ENCODE peak calls at places on chromosomes 4 and X, in seven cellular contexts. R is AG09309; K is A549; M is OCI-LY7; T is foreskin fibroblast; A is CD8-positive, alpha-beta memory T cell; Q is effector memory CD4-positive, alpha-beta T cell. G is an unnamed sample.
A peak's percentile ranks its signal among the peaks of the same experiment; 100 is the strongest.

GRCh38 chr4:55004831-55005230 is 120.6 kb downstream of the KDR start:
- DNase-seq in T (no peak), M (no peak), Q (no peak), A (no peak), K (no peak), R (no peak), G (peak; percentile 53)

GRCh38 chr4:40915318-40916217 is 165.8 kb downstream of the NSUN7 start:
- DNase-seq in A (no peak), Q (no peak), M (no peak), R (no peak), T (no peak), K (no peak), G (no peak)

GRCh38 chrX:120301960-120302359 is 9.3 kb downstream of the TMEM255A start:
- DNase-seq in T (no peak), R (no peak), Q (no peak), A (no peak), K (no peak), M (peak; percentile 19), G (no peak)

GRCh38 chr4:24104173-24104572 is 214.3 kb upstream of the PPARGC1A start:
- DNase-seq in K (no peak), Q (no peak), R (no peak), T (peak; percentile 38), A (no peak), M (no peak), G (peak; percentile 73)

GRCh38 chrX:71814123-71814912 is 51.2 kb downstream of the CXorf49B start:
- DNase-seq in T (no peak), A (no peak), M (no peak), Q (no peak), R (no peak), K (no peak), G (no peak)

GRCh38 chr4:132001542-132001941 is 1147.6 kb upstream of the PCDH10 start:
- DNase-seq in M (no peak), R (no peak), T (peak; percentile 15), A (no peak), K (no peak), Q (no peak), G (peak; percentile 22)

GRCh38 chr4:56643596-56643995 is 37.5 kb downstream of the HOPX start:
- DNase-seq in A (no peak), T (no peak), M (no peak), Q (no peak), K (no peak), R (no peak), G (no peak)

GRCh38 chr4:85747871-85748491 is 273.0 kb downstream of the ARHGAP24 start:
- DNase-seq in M (peak; percentile 92), T (peak; percentile 55), Q (no peak), K (peak; percentile 7), A (no peak), R (peak; percentile 73), G (peak; percentile 63)

GRCh38 chr4:176988226-176988625 is 195.5 kb upstream of the VEGFC start:
- DNase-seq in A (no peak), M (no peak), K (peak; percentile 49), T (peak; percentile 93), R (peak; percentile 90), Q (no peak), G (peak; percentile 89)

GRCh38 chr4:31089815-31090214 is 369.6 kb downstream of the PCDH7 start:
- DNase-seq in R (no peak), A (no peak), K (no peak), T (no peak), M (no peak), Q (no peak), G (peak; percentile 21)

GRCh38 chr4:140856692-140857091 is 100.5 kb upstream of the TBC1D9 start:
- DNase-seq in A (no peak), Q (no peak), M (no peak), T (no peak), K (no peak), R (peak; percentile 14), G (peak; percentile 54)

GRCh38 chrX:123121241-123121640 is 62.8 kb upstream of the GRIA3 start:
- DNase-seq in A (no peak), M (no peak), K (no peak), T (peak; percentile 2), Q (no peak), R (no peak), G (no peak)

GRCh38 chr4:154364012-154364863 is 127.4 kb downstream of the DCHS2 start:
- DNase-seq in T (no peak), K (no peak), A (no peak), Q (no peak), R (no peak), M (no peak), G (peak; percentile 4)

GRCh38 chr4:69518543-69519198 is 23.0 kb upstream of the UGT2B4 start:
- DNase-seq in T (no peak), A (no peak), R (no peak), Q (no peak), M (no peak), K (no peak), G (no peak)

GRCh38 chrX:72394518-72395163 is 88.9 kb upstream of the CITED1 start:
- DNase-seq in M (no peak), T (peak; percentile 16), A (no peak), K (no peak), Q (no peak), R (peak; percentile 16), G (peak; percentile 53)

GRCh38 chr4:67632492-67632891 is 68.5 kb downstream of the UBA6 start:
- DNase-seq in A (no peak), Q (no peak), M (no peak), R (no peak), T (no peak), K (no peak), G (no peak)

GRCh38 chr4:15018389-15018788 is 16.1 kb downstream of the CPEB2 start:
- DNase-seq in K (no peak), T (no peak), M (no peak), A (no peak), R (no peak), Q (no peak), G (no peak)

GRCh38 chrX:103556941-103557340 is 28.4 kb upstream of the TCEAL4 start:
- DNase-seq in A (no peak), R (no peak), M (peak; percentile 0), K (no peak), Q (no peak), T (no peak), G (no peak)

GRCh38 chrX:19121898-19122640 is at the start of gene ADGRG2:
- DNase-seq in T (no peak), M (no peak), K (peak; percentile 37), R (peak; percentile 2), A (no peak), Q (no peak), G (no peak)

GRCh38 chrX:134717698-134718328 is 59.5 kb upstream of the PLAC1 start:
- DNase-seq in M (no peak), Q (no peak), R (no peak), T (peak; percentile 34), K (peak; percentile 30), A (no peak), G (no peak)

GRCh38 chr4:71978192-71978845 is 53.5 kb upstream of the NPFFR2 start:
- DNase-seq in M (no peak), T (no peak), Q (no peak), K (no peak), A (no peak), R (no peak), G (no peak)

GRCh38 chr4:107115185-107115847 is 79.2 kb upstream of the DKK2 start:
- DNase-seq in K (no peak), M (no peak), R (no peak), A (no peak), Q (no peak), T (peak; percentile 66), G (peak; percentile 49)

GRCh38 chrX:56798866-56799864 is 70.1 kb downstream of the NBDY start:
- DNase-seq in Q (no peak), R (no peak), K (no peak), T (no peak), M (no peak), A (no peak), G (no peak)

GRCh38 chr4:163003979-163004378 is 162.7 kb downstream of the NAF1 start:
- DNase-seq in K (no peak), Q (no peak), T (no peak), R (no peak), M (no peak), A (no peak), G (no peak)

GRCh38 chr4:81131066-81131465 is 84.0 kb downstream of the PRKG2 start:
- DNase-seq in M (no peak), A (no peak), R (no peak), K (no peak), Q (no peak), T (no peak), G (no peak)
- H3K4me3 ChIP-seq in M (no peak overlapping the region), A (no peak overlapping the region), R (no peak overlapping the region), K (no peak overlapping the region), Q (no peak overlapping the region), T (no peak overlapping the region), G (no peak overlapping the region)

GRCh38 chr4:118981171-118981838 is 92.7 kb downstream of the SYNPO2 start:
- DNase-seq in A (no peak), M (no peak), R (no peak), K (no peak), T (no peak), Q (no peak), G (peak; percentile 36)

GRCh38 chr4:118985170-118986000 is 96.7 kb downstream of the SYNPO2 start:
- DNase-seq in R (no peak), T (no peak), Q (no peak), A (no peak), K (no peak), M (no peak), G (no peak)

GRCh38 chr4:118983293-118983692 is 94.6 kb downstream of the SYNPO2 start:
- DNase-seq in M (no peak), R (no peak), T (no peak), A (no peak), Q (no peak), K (no peak), G (no peak)

GRCh38 chr4:118979712-118980111 is 91.1 kb downstream of the SYNPO2 start:
- DNase-seq in M (no peak), K (no peak), R (no peak), T (no peak), Q (no peak), A (no peak), G (no peak)

DNA sequence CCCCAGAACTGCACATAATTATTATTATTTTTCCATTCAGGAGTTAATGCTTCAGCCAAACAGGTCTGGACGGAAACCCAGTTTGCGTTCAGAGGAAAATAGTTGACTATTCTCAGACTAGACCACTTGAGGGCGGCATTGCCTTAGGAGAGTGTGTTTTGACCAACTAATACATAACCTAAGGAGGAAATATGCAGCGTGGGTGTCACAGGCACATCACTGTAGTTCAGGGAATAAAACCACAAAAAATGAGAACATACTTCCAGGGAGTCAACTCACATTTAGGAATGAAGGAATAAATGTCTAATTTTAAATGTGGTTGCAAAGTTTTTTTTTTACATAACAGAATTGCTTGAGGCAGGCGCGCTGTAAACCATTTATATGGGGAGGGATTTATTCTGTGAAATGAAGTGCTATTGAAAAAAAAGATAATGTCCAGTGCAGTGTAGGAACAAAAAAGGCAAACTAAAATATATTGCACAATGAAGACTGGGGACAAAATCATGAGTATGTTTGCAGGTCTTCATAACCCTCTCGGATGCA is 93.3 kb downstream of the SYNPO2 start:
- DNase-seq in R (peak; percentile 96), Q (peak; percentile 34), K (peak; percentile 50), A (peak; percentile 34), T (peak; percentile 81), M (peak; percentile 70), G (peak; percentile 79)
- H3K4me3 ChIP-seq in R (no peak overlapping the region), Q (no peak overlapping the region), K (no peak overlapping the region), A (no peak overlapping the region), T (no peak overlapping the region), M (no peak overlapping the region), G (no peak overlapping the region)

GRCh38 chr4:26248647-26249046 is 72.2 kb upstream of the RBPJ start:
- DNase-seq in A (no peak), K (no peak), R (no peak), T (peak; percentile 78), Q (no peak), M (no peak), G (peak; percentile 59)
- H3K4me3 ChIP-seq in A (no peak overlapping the region), K (no peak overlapping the region), R (no peak overlapping the region), T (no peak overlapping the region), Q (no peak overlapping the region), M (no peak overlapping the region), G (no peak overlapping the region)

GRCh38 chrX:13721819-13722527 is 12.4 kb downstream of the TRAPPC2 start:
- DNase-seq in A (no peak), M (peak; percentile 66), Q (no peak), R (peak; percentile 42), K (no peak), T (no peak), G (peak; percentile 26)
- H3K4me3 ChIP-seq in A (no peak overlapping the region), M (peak overlapping the region; percentile 46), Q (no peak overlapping the region), R (no peak overlapping the region), K (no peak overlapping the region), T (peak overlapping the region; percentile 31), G (no peak overlapping the region)

G was measured in skeletal muscle cell.